ENCODE peak calls at places on chromosomes 6 and 20, in ten cellular contexts. E is PC-9, X is GM23248, L is colonic mucosa, M is left lung, O is pancreas, B is A549, A is DND-41, H is AG04450, C is upper lobe of right lung. S is an unnamed sample.

GRCh38 chr6:158418501-158418900 is 106.2 kb downstream of the TULP4 start:
- DNase-seq in A (no peak), C (no peak), M (no peak), L (no peak), X (peak; percentile 50), H (no peak), O (no peak), E (no peak), B (no peak), S (no peak)

GRCh38 chr6:2471474-2471873 is 226.1 kb upstream of the GMDS start:
- DNase-seq in A (no peak), E (no peak), O (no peak), L (no peak), B (no peak), C (no peak), M (no peak), X (no peak), H (no peak), S (no peak)

GRCh38 chr6:167793421-167793820 is 33.3 kb upstream of the AFDN start:
- DNase-seq in A (no peak), H (no peak), X (no peak), O (no peak), E (peak; percentile 67), B (no peak), M (no peak), L (peak; percentile 61), C (no peak), S (no peak)

GRCh38 chr20:45069261-45069660 is 31.7 kb downstream of the KCNS1 start:
- DNase-seq in H (no peak), M (no peak), A (no peak), L (no peak), E (no peak), O (no peak), X (no peak), C (no peak), B (no peak), S (no peak)

GRCh38 chr6:54070025-54070424 is 41.2 kb upstream of the MLIP start:
- DNase-seq in L (no peak), H (no peak), E (no peak), O (no peak), A (no peak), X (peak; percentile 20), M (no peak), C (no peak), B (no peak), S (no peak)

GRCh38 chr20:8532169-8532568 is 400.1 kb downstream of the PLCB1 start:
- DNase-seq in L (no peak), X (no peak), B (no peak), H (no peak), M (no peak), E (no peak), A (no peak), O (no peak), C (no peak), S (no peak)

GRCh38 chr20:64050261-64051032 is 1.0 kb upstream of the SOX18 start:
- DNase-seq in C (no peak), H (no peak), B (no peak), E (no peak), A (no peak), O (no peak), L (no peak), X (no peak), M (no peak), S (no peak)

GRCh38 chr6:88945596-88945995 is 17.8 kb downstream of the RNGTT start:
- DNase-seq in C (no peak), X (no peak), L (no peak), A (no peak), O (no peak), E (no peak), H (no peak), M (no peak), B (no peak), S (no peak)

GRCh38 chr20:19824861-19825260 is 66.8 kb downstream of the RIN2 start:
- DNase-seq in H (no peak), M (no peak), X (peak; percentile 58), E (no peak), B (no peak), L (no peak), O (no peak), C (no peak), A (no peak), S (no peak)

GRCh38 chr6:166402582-166403277 is 20.0 kb upstream of the MPC1 start:
- DNase-seq in B (no peak), H (no peak), X (peak; percentile 89), A (no peak), L (no peak), E (no peak), C (no peak), O (no peak), M (no peak), S (no peak)

GRCh38 chr20:25247100-25247665 is 702 bp upstream of the PYGB start:
- DNase-seq in H (no peak), O (peak; percentile 68), C (peak; percentile 82), L (peak; percentile 83), A (peak; percentile 35), E (peak; percentile 60), X (peak; percentile 83), B (peak; percentile 84), M (no peak), S (no peak)

DNA sequence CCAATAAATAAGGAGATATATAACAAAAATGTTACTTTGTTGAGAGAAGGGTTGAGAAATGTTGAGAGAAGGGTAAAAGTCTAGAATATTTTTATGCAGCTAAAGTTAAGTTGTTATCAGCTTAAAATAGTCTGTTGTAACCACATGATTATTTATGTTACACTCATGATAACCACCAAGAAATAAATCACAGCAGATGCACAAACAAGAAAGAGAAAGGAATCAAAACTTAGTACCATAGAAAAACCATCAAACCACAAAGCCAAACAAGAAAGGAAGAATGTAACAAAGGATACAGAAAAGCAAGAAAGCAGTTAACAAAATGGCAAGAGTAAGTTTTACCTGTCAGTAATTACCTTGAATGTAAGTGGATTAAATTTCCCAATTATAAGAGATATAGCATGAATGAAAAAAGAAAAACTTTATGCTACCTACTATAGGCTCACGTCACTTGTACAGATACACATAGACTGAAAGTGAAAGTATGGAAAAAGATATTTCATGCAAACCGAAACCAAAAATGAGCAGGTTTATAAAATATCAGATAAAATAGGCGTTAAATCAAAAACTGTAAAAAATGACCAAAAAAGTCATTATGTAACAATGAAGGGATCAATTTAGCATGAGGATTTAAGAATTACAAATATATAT is 93.6 kb downstream of the STXBP5 start:
- DNase-seq in C (no peak), X (no peak), L (no peak), O (no peak), M (no peak), A (no peak), B (no peak), H (no peak), E (no peak), S (no peak)
- H3K9me3 ChIP-seq in C (no peaks in the 10 kb centered on the region), X (no peaks in the 10 kb centered on the region), L (no peaks in the 10 kb centered on the region), O (no peaks in the 10 kb centered on the region), M (no peaks in the 10 kb centered on the region), A (peaks cover 6% of the 10 kb centered on the region), B (peaks cover 23% of the 10 kb centered on the region), H (peaks cover 5% of the 10 kb centered on the region), E (peaks cover 7% of the 10 kb centered on the region), S (no peaks in the 10 kb centered on the region)

DNA sequence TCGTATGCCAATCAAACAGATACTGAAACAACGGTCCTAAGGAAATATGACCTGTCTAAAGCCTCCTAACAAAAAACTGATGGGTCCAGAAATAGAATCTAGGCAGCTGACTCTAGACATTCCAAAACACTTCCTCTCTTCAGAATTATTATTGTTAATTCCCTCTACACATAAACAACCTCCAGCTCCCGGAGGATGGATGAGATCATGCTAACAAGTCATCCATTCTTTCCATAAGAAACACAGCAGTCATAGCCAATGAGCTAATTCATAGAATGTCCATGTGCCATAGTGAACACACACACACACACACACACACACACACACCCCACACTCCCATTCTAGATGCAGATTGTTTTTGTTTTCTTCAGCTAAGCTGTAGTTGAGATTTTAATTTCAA is 44.3 kb downstream of the HDGFL1 start:
- DNase-seq in X (peak; percentile 64), C (no peak), E (no peak), O (no peak), M (no peak), H (peak; percentile 92), B (no peak), A (no peak), L (no peak), S (no peak)
- H3K4me3 ChIP-seq in X (no peak overlapping the region), C (no peak overlapping the region), E (no peak overlapping the region), O (no peak overlapping the region), M (no peak overlapping the region), H (no peak overlapping the region), B (no peak overlapping the region), A (no peak overlapping the region), L (no peak overlapping the region), S (no peak overlapping the region)

GRCh38 chr20:50412069-50412468 is 98.1 kb upstream of the PTPN1 start:
- DNase-seq in L (peak; percentile 60), B (no peak), A (no peak), M (no peak), E (peak; percentile 39), C (no peak), O (no peak), X (no peak), H (no peak), S (no peak)
- H3K27ac ChIP-seq in L (no peak overlapping the region), B (peak overlapping the region; percentile 95), A (no peak overlapping the region), M (no peak overlapping the region), E (peak overlapping the region; percentile 69), C (no peak overlapping the region), O (no peak overlapping the region), X (no peak overlapping the region), H (no peak overlapping the region), S (no peak overlapping the region)

DNA sequence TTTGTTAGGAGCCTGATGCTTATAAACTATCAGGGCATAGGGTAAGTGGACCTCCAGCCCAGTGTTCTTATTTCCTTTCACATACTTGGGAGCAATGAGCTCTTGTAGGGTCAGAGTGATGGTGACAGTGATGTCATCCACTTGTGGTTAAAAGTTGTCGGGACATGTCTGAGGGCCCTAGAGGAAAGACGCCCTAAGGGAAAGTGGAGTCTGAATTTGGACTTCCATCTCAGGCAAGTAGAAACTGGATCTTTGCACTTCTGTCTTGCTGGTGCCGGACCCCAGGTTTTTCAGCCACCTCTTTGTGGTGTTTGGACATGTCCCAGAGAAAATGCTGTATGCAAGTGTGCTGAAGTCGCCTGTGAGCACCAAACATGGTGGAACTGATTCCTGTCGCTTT is 900.5 kb downstream of the C6orf118 start:
- DNase-seq in L (no peak), C (no peak), A (no peak), M (no peak), H (no peak), B (no peak), E (no peak), X (no peak), O (no peak), S (no peak)
- H3K9me3 ChIP-seq in L (no peaks in the 10 kb centered on the region), C (no peaks in the 10 kb centered on the region), A (no peaks in the 10 kb centered on the region), M (no peaks in the 10 kb centered on the region), H (peaks cover 24% of the 10 kb centered on the region), B (no peaks in the 10 kb centered on the region), E (no peaks in the 10 kb centered on the region), X (no peaks in the 10 kb centered on the region), O (no peaks in the 10 kb centered on the region), S (no peaks in the 10 kb centered on the region)